ENCODE peak calls at places on chromosome 3, in nine cellular contexts. Y is spleen; O is HCT116; D is GM12865; J is CD8-positive, alpha-beta T cell; L is prostate gland; E is lower lobe of right lung; I is cardiac fibroblast; F is A549. G is an unnamed sample.
A peak's percentile ranks its signal among the peaks of the same experiment; 100 is the strongest.

GRCh38 chr3:25664810-25665645 is at the start of gene TOP2B:
- DNase-seq in Y (peak; percentile 98), O (peak; percentile 86), D (peak; percentile 98), J (peak; percentile 96), L (peak; percentile 98), E (peak; percentile 96), I (peak; percentile 97), F (peak; percentile 95), G (peak; percentile 93)

GRCh38 chr3:133850034-133850433 is 44.4 kb downstream of the SRPRB start:
- DNase-seq in Y (no peak), O (no peak), D (peak; percentile 51), J (no peak), L (no peak), E (no peak), I (no peak), F (no peak), G (no peak)

GRCh38 chr3:55567615-55568014 is 80.5 kb upstream of the WNT5A start:
- DNase-seq in Y (no peak), O (no peak), D (peak; percentile 27), J (no peak), L (no peak), E (no peak), I (no peak), F (no peak), G (no peak)

GRCh38 chr3:51681453-51681852 is 10.4 kb downstream of the TEX264 start:
- DNase-seq in Y (peak; percentile 90), O (no peak), D (peak; percentile 59), J (peak; percentile 53), L (no peak), E (peak; percentile 64), I (peak; percentile 48), F (no peak), G (peak; percentile 82)

GRCh38 chr3:129611812-129612349 is 5.4 kb upstream of the PLXND1 start:
- DNase-seq in Y (no peak), O (no peak), D (no peak), J (no peak), L (no peak), E (peak; percentile 52), I (peak; percentile 87), F (peak; percentile 75), G (no peak)

GRCh38 chr3:186849392-186849975 is 7.0 kb downstream of the ADIPOQ start:
- DNase-seq in Y (no peak), O (peak; percentile 35), D (peak; percentile 71), J (no peak), L (no peak), E (no peak), I (peak; percentile 59), F (peak; percentile 42), G (peak; percentile 54)

GRCh38 chr3:70974752-70975151 is 608.8 kb downstream of the FOXP1 start:
- DNase-seq in Y (no peak), O (no peak), D (no peak), J (no peak), L (no peak), E (no peak), I (no peak), F (no peak), G (no peak)

GRCh38 chr3:107064445-107065060 is 312.7 kb upstream of the CCDC54 start:
- DNase-seq in Y (no peak), O (peak; percentile 57), D (peak; percentile 82), J (peak; percentile 32), L (peak; percentile 64), E (no peak), I (peak; percentile 92), F (peak; percentile 69), G (peak; percentile 93)

GRCh38 chr3:56836276-56837163 is 34.8 kb upstream of the ARHGEF3 start:
- DNase-seq in Y (no peak), O (no peak), D (no peak), J (no peak), L (no peak), E (no peak), I (peak; percentile 34), F (no peak), G (no peak)

GRCh38 chr3:186815490-186815889 is 9.2 kb upstream of the RFC4 start:
- DNase-seq in Y (no peak), O (no peak), D (no peak), J (no peak), L (no peak), E (no peak), I (peak; percentile 81), F (peak; percentile 74), G (peak; percentile 17)

GRCh38 chr3:149120051-149120972 is 9.1 kb upstream of the HPS3 start:
- DNase-seq in Y (no peak), O (peak; percentile 63), D (peak; percentile 74), J (no peak), L (peak; percentile 23), E (no peak), I (peak; percentile 85), F (peak; percentile 80), G (peak; percentile 57)

GRCh38 chr3:41095702-41096101 is 103.6 kb upstream of the CTNNB1 start:
- DNase-seq in Y (no peak), O (no peak), D (no peak), J (no peak), L (no peak), E (no peak), I (peak; percentile 4), F (peak; percentile 31), G (no peak)

GRCh38 chr3:152458725-152459515 is 190.2 kb downstream of the MBNL1 start:
- DNase-seq in Y (no peak), O (no peak), D (no peak), J (no peak), L (no peak), E (no peak), I (no peak), F (no peak), G (no peak)

GRCh38 chr3:105700575-105700974 is 168.2 kb downstream of the CBLB start:
- DNase-seq in Y (no peak), O (no peak), D (no peak), J (no peak), L (no peak), E (no peak), I (no peak), F (no peak), G (no peak)

GRCh38 chr3:149310796-149311534 is 22.5 kb downstream of the TM4SF18 start:
- DNase-seq in Y (no peak), O (no peak), D (peak; percentile 33), J (no peak), L (peak; percentile 32), E (no peak), I (no peak), F (no peak), G (no peak)

GRCh38 chr3:123799544-123800351 is 84.4 kb downstream of the MYLK start:
- DNase-seq in Y (no peak), O (no peak), D (no peak), J (no peak), L (no peak), E (no peak), I (no peak), F (peak; percentile 18), G (no peak)

GRCh38 chr3:184727357-184728060 is 15.6 kb upstream of the MAGEF1 start:
- DNase-seq in Y (no peak), O (peak; percentile 81), D (peak; percentile 56), J (no peak), L (peak; percentile 57), E (no peak), I (peak; percentile 75), F (peak; percentile 68), G (peak; percentile 52)

GRCh38 chr3:186502138-186502941 is 41.8 kb downstream of the CRYGS start:
- DNase-seq in Y (no peak), O (no peak), D (no peak), J (no peak), L (no peak), E (no peak), I (no peak), F (no peak), G (no peak)

DNA sequence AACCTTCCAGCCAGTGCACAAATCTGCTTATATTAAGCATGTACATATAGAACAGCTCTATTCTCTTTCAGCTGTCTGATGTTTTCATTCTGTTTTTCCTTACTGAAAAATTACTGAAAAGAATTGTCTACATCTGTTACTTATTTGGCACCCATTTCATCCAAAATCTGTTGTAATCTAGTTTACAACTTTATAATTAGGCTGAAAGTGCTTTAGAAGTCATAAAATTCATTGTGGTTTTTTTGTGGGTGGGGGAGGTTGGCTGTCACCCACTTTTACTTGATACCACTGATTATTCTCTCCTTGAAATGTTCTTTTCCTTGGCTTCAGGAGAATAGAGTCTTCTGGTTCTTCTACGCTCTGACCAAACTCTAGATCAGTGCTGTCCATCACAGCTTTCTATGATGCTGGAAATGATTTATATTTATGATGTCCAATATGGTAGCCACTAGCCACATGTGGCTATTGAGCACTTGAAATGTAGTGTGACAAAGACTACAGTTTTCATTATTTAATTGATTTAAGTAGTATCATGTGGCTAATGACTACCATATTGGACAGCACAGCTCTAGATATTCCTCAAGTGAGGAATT is 2.7 kb downstream of the LNP1 start:
- DNase-seq in Y (no peak), O (no peak), D (no peak), J (no peak), L (no peak), E (no peak), I (no peak), F (no peak), G (no peak)
- H3K4me3 ChIP-seq in Y (peak overlapping the region; percentile 90), O (no peak overlapping the region), D (peak overlapping the region; percentile 99), J (no peak overlapping the region), L (no peak overlapping the region), E (no peak overlapping the region), I (no peak overlapping the region), F (no peak overlapping the region), G (no peak overlapping the region)

GRCh38 chr3:108477511-108478147 is 32.8 kb downstream of the MYH15 start:
- DNase-seq in Y (no peak), O (peak; percentile 72), D (peak; percentile 73), J (peak; percentile 47), L (peak; percentile 40), E (no peak), I (peak; percentile 71), F (peak; percentile 72), G (peak; percentile 55)
- H3K4me3 ChIP-seq in Y (no peak overlapping the region), O (no peak overlapping the region), D (no peak overlapping the region), J (no peak overlapping the region), L (no peak overlapping the region), E (no peak overlapping the region), I (no peak overlapping the region), F (no peak overlapping the region), G (no peak overlapping the region)

GRCh38 chr3:158522737-158523136 is 48.3 kb upstream of the MLF1 start:
- DNase-seq in Y (no peak), O (no peak), D (no peak), J (no peak), L (no peak), E (no peak), I (peak; percentile 83), F (no peak), G (no peak)
- H3K4me3 ChIP-seq in Y (no peak overlapping the region), O (no peak overlapping the region), D (no peak overlapping the region), J (no peak overlapping the region), L (no peak overlapping the region), E (no peak overlapping the region), I (no peak overlapping the region), F (no peak overlapping the region), G (no peak overlapping the region)

DNA sequence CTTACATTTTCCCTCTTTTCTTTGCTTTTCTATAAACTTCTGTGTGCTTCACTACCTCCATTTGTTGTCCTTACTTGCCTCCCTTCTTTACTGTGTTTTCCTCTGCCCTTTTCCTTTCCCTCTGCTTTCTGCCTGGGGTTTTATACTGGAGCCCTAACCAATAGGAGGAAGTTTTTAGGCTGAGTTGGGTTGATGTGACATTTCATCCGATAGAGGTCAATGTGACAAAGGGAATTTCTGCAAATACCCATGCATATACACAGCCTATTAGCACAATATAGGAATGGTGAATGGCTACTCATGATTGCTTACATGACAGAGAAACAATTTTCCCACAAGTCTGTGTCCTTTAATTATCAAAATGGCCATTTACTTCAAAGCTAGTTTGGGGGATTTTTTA is 153.0 kb upstream of the ARPP21 start:
- DNase-seq in Y (no peak), O (no peak), D (no peak), J (no peak), L (no peak), E (no peak), I (no peak), F (no peak), G (no peak)
- H3K4me3 ChIP-seq in Y (no peak overlapping the region), O (no peak overlapping the region), D (no peak overlapping the region), J (no peak overlapping the region), L (no peak overlapping the region), E (no peak overlapping the region), I (no peak overlapping the region), F (no peak overlapping the region), G (no peak overlapping the region)